ENCODE peak calls at places on chromosomes 16 and 17, in nine cellular contexts. F is neural progenitor cell, R is H9, E is endothelial cell of umbilical vein, V is GM23338, K is fibroblast of lung, X is mammary epithelial cell, B is osteoblast, Z is GM23248. P is an unnamed sample. For H3K79me2, the result is how much of the 10 kb centered on the place peaks cover.

GRCh38 chr17:80086616-80087015 is 14.8 kb upstream of the GAA start:
- DNase-seq in Z (no peak), B (peak), K (no peak), V (no peak), R (no peak), E (no peak), F (no peak), X (no peak), P (no peak)

GRCh38 chr17:50582741-50583140 is 22.2 kb downstream of the CACNA1G start:
- DNase-seq in Z (no peak), X (no peak), E (no peak), F (no peak), V (no peak), K (no peak), B (no peak), R (no peak), P (no peak)

GRCh38 chr16:79598341-79599181 is 2.0 kb downstream of the MAF start:
- DNase-seq in Z (peak), R (peak), E (no peak), X (peak), V (peak), B (peak), K (peak), F (peak), P (peak)

GRCh38 chr16:4972938-4973587 is 14.9 kb downstream of the SEC14L5 start:
- DNase-seq in B (no peak), E (no peak), R (no peak), X (no peak), K (peak), Z (no peak), V (no peak), F (no peak), P (no peak)

GRCh38 chr17:32771396-32771795 is 105.5 kb downstream of the MYO1D start:
- DNase-seq in X (no peak), K (no peak), E (peak), Z (peak), R (no peak), B (no peak), V (no peak), F (no peak), P (no peak)

GRCh38 chr17:9004961-9005285 is 16.4 kb upstream of the NTN1 start:
- DNase-seq in X (no peak), V (no peak), B (no peak), Z (no peak), K (no peak), E (no peak), R (no peak), F (no peak), P (no peak)

GRCh38 chr17:34997355-34997862 is 17.1 kb downstream of the LIG3 start:
- DNase-seq in K (peak), Z (no peak), V (no peak), E (peak), F (no peak), B (peak), X (no peak), R (no peak), P (no peak)

GRCh38 chr16:64375386-64375980 is 746.4 kb downstream of the CDH11 start:
- DNase-seq in R (no peak), K (no peak), E (no peak), B (peak), V (no peak), X (no peak), Z (peak), F (no peak), P (no peak)

GRCh38 chr16:49491736-49492089 is 118.1 kb downstream of the C16orf78 start:
- DNase-seq in X (peak), B (no peak), F (peak), V (peak), E (peak), R (peak), Z (no peak), K (no peak), P (no peak)

GRCh38 chr17:77203846-77204245 is 63.1 kb downstream of the SEC14L1 start:
- DNase-seq in R (no peak), B (no peak), X (no peak), K (no peak), Z (no peak), V (no peak), F (no peak), E (no peak), P (no peak)

GRCh38 chr16:77273-77806 is 685 bp upstream of the MPG start:
- DNase-seq in E (peak), F (peak), R (peak), V (peak), B (peak), Z (peak), K (peak), X (no peak), P (peak)

GRCh38 chr17:52158450-52159042 is at the start of gene CA10:
- DNase-seq in K (no peak), X (no peak), R (peak), B (peak), E (no peak), F (peak), Z (no peak), V (peak), P (no peak)
- H3K79me2 ChIP-seq in K (under half), X (under half), R (under half), B (under half), E (under half), F (under half), Z (under half), V (under half), P (under half)

DNA sequence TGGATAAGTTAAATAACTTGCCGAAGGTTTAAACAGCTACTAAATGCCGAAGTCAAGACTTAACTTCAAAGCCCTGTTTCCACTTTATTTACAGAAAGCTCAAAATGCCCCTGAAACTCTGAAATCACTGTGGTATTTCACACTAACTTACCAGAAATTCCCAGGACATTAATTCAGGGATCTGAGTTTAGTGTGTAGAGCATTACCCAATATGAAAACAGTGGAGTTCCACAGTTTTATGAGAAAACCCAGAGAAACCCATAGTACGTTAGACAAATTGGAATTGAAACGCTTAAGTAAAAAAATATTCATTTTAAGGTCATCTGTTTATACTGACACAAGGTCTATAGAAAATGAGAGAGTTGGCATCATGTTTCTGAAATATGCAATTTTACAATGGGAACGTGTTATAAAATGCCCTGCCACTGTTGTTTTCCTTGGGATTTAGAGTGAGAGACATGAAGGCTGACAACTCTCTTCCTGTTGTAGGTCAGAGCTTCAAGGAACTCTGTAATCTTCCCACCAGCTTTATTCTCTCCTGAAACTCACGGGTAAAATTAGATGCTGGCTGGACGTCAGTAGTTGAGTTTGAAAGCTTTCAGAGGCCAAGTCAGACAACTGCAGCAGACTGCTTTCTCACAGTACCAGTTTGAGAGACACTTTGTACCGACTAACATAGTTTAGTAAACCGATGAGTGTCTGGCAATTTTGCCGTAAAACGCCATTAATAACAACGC is 139.4 kb upstream of the TBX2 start:
- DNase-seq in E (no peak), R (no peak), K (peak), B (no peak), F (no peak), X (no peak), V (no peak), Z (no peak), P (no peak)
- H3K4me2 ChIP-seq in E (no peak), R (no peak), K (peak), B (peak), F (no peak), X (no peak), V (no peak), Z (no peak), P (no peak)

GRCh38 chr17:56707312-56708219 is 114.1 kb downstream of the NOG start:
- DNase-seq in E (no peak), K (peak), B (no peak), F (peak), Z (no peak), V (peak), X (no peak), R (peak), P (no peak)
- H3K79me2 ChIP-seq in E (under half), K (under half), B (under half), F (under half), Z (under half), V (under half), X (under half), R (under half), P (under half)

DNA sequence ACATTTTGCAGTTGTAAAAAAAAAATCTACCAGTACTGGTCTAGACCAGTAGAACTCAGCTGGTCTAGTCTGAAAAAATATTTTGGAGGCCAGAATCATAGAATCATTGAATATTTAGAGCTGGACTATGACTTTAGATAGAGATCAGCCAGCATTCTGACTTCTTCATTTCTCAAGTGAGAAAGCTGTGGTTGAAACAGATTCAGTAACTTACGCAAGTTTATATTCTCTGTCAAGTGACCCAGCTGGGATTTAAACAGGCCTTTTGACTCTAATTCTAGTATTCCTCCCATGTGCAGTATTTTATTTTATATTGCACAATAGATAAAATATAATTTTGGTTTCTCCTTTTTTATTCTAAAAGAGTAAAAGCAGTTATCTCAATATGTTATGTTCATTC is 4.9 kb downstream of the TNRC6A start:
- DNase-seq in X (no peak), V (no peak), B (no peak), F (no peak), E (no peak), Z (peak), R (no peak), K (peak), P (no peak)
- H3K4me2 ChIP-seq in X (no peak), V (peak), B (no peak), F (no peak), E (no peak), Z (no peak), R (no peak), K (no peak), P (no peak)

DNA sequence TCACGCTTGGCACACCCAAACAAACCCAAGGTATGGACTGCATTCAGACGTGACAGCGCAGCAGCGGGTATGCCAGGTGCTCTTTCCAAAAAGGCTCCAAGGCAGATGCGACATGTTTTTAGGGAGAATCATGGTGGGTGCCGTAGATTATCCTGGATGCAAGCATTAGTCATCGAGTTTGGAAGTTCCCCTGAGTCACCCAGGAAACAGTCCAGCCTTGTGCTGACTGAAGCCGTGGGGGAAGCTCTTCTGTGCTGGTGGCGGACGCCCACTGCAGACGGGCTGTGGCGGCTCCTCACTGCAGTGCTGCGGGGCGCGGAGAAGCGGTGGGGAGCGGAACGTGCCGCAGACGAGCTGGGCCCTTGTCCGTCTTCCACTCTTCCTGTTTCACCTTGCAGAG is 13.9 kb downstream of the JPT2 start:
- DNase-seq in E (no peak), K (peak), V (no peak), B (peak), X (peak), R (no peak), Z (peak), F (no peak), P (no peak)
- H3K79me2 ChIP-seq in E (half or more), K (under half), V (half or more), B (half or more), X (half or more), R (under half), Z (half or more), F (half or more), P (half or more)

GRCh38 chr16:57870753-57871454 is 68.6 kb upstream of the KIFC3 start:
- DNase-seq in V (no peak), F (no peak), X (no peak), Z (no peak), E (no peak), B (no peak), K (no peak), R (no peak), P (no peak)

GRCh38 chr16:57875347-57875746 is 73.1 kb upstream of the KIFC3 start:
- DNase-seq in R (no peak), K (no peak), X (no peak), B (no peak), F (no peak), V (no peak), Z (no peak), E (no peak), P (no peak)

GRCh38 chr16:57873218-57873617 is 70.9 kb upstream of the KIFC3 start:
- DNase-seq in E (no peak), B (no peak), X (no peak), R (peak), V (peak), F (peak), Z (no peak), K (no peak), P (no peak)

GRCh38 chr16:57868913-57869520 is 66.7 kb upstream of the KIFC3 start:
- DNase-seq in E (no peak), F (no peak), X (no peak), Z (no peak), V (no peak), R (no peak), K (no peak), B (no peak), P (no peak)

GRCh38 chr16:57871457-57871856 is 69.2 kb upstream of the KIFC3 start:
- DNase-seq in K (peak), R (no peak), Z (peak), E (peak), V (no peak), B (peak), X (peak), F (no peak), P (no peak)
- H3K4me2 ChIP-seq in K (no peak), R (no peak), Z (peak), E (no peak), V (no peak), B (no peak), X (peak), F (no peak), P (no peak)

GRCh38 chr16:72963508-72963907 is 84.4 kb downstream of the ZFHX3 start:
- DNase-seq in F (no peak), E (no peak), Z (no peak), X (no peak), B (no peak), R (no peak), K (no peak), V (no peak), P (no peak)

GRCh38 chr16:72961115-72961832 is 86.7 kb downstream of the ZFHX3 start:
- DNase-seq in X (no peak), B (peak), Z (peak), V (no peak), R (no peak), K (peak), F (no peak), E (no peak), P (no peak)

GRCh38 chr16:72961863-72962262 is 86.1 kb downstream of the ZFHX3 start:
- DNase-seq in Z (no peak), V (peak), B (no peak), E (no peak), R (peak), K (no peak), F (no peak), X (no peak), P (no peak)

GRCh38 chr16:72963921-72964320 is 84.0 kb downstream of the ZFHX3 start:
- DNase-seq in V (no peak), K (peak), E (no peak), B (peak), Z (no peak), F (peak), X (no peak), R (no peak), P (no peak)

GRCh38 chr16:72962347-72962746 is 85.6 kb downstream of the ZFHX3 start:
- DNase-seq in Z (no peak), V (no peak), F (no peak), X (no peak), K (no peak), E (no peak), B (no peak), R (no peak), P (no peak)
- H3K79me2 ChIP-seq in Z (half or more), V (under half), F (under half), X (under half), K (under half), E (under half), B (half or more), R (under half), P (under half)

GRCh38 chr17:47203984-47204721 is 5.0 kb upstream of the MYL4 start:
- DNase-seq in X (peak), K (no peak), V (no peak), Z (peak), B (no peak), E (no peak), R (no peak), F (no peak), P (peak)

GRCh38 chr17:47208744-47209488 is at the start of gene MYL4:
- DNase-seq in B (no peak), K (no peak), R (no peak), X (no peak), Z (no peak), E (no peak), F (peak), V (no peak), P (no peak)

GRCh38 chr17:47204722-47205418 is 4.3 kb upstream of the MYL4 start:
- DNase-seq in K (peak), R (no peak), Z (peak), F (no peak), V (no peak), B (peak), E (no peak), X (peak), P (no peak)

GRCh38 chr17:47207143-47208067 is 1.7 kb upstream of the MYL4 start:
- DNase-seq in K (no peak), X (no peak), B (no peak), R (no peak), V (no peak), Z (no peak), E (no peak), F (no peak), P (no peak)

DNA sequence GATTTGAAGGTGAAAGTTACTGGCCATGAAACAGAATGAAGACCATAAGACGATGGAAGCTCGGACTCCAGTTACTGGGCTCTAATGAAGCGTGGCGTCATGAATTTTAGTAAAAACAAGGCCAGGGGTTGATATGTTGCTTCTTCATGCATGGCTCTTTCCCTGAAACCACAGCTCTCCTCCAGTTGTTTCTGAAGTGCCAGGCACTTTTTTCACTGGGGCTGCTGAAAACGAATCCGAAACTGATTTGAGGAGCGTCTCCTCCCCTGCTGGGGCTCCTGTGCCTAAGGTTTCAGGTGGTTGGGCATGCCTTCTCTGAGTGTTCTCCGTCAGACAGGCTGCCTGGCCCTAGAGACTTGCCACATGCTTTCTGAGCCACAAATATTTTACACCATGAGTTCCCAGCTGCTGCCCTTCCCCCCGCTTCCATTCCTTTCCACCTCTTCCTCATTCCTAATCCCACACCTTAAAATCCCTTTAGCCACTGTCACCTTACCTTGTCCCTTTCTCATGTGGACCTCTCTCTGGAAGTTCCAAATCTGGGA is 3.7 kb upstream of the MYL4 start:
- DNase-seq in F (no peak), Z (peak), R (peak), K (peak), V (peak), E (no peak), X (peak), B (peak), P (peak)
- H3K4me2 ChIP-seq in F (no peak), Z (peak), R (no peak), K (peak), V (peak), E (no peak), X (peak), B (peak), P (no peak)

GRCh38 chr17:81579298-81579697 is 27.1 kb upstream of the FAAP100 start:
- DNase-seq in X (no peak), Z (no peak), V (no peak), K (no peak), R (peak), F (no peak), E (no peak), B (no peak), P (no peak)

GRCh38 chr17:81576621-81577277 is 24.6 kb upstream of the FAAP100 start:
- DNase-seq in B (peak), E (peak), Z (peak), F (no peak), K (peak), X (peak), R (peak), V (no peak), P (no peak)

GRCh38 chr17:81577278-81578000 is 25.3 kb upstream of the FAAP100 start:
- DNase-seq in E (no peak), R (peak), B (no peak), Z (no peak), K (no peak), V (no peak), F (no peak), X (no peak), P (no peak)

GRCh38 chr17:81578561-81579225 is 26.5 kb upstream of the FAAP100 start:
- DNase-seq in Z (no peak), V (no peak), B (no peak), X (peak), E (no peak), F (no peak), R (no peak), K (no peak), P (no peak)

GRCh38 chr17:81578038-81578441 is 25.9 kb upstream of the FAAP100 start:
- DNase-seq in Z (peak), X (peak), R (peak), E (no peak), K (no peak), B (no peak), F (no peak), V (no peak), P (no peak)
- H3K79me2 ChIP-seq in Z (half or more), X (under half), R (under half), E (half or more), K (under half), B (half or more), F (under half), V (under half), P (under half)